ENCODE peak calls at places on chromosome 12, in seven cellular contexts. U is testis, S is colonic mucosa, O is endothelial cell, R is HCT116, T is Caco-2, H is AG04450. N is an unnamed sample.

GRCh38 chr12:95634622-95635621 is 83.6 kb upstream of the USP44 start:
- DNase-seq in U (no peak), S (peak; percentile 84), O (no peak), R (no peak), T (no peak), H (peak; percentile 82), N (no peak)

GRCh38 chr12:109872-110271 is 43.3 kb downstream of the IQSEC3 start:
- DNase-seq in U (no peak), S (no peak), O (no peak), R (no peak), T (no peak), H (no peak), N (no peak)

GRCh38 chr12:43057561-43057960 is 468.0 kb upstream of the PRICKLE1 start:
- DNase-seq in U (no peak), S (no peak), O (no peak), R (no peak), T (no peak), H (no peak), N (no peak)

GRCh38 chr12:101743242-101743641 is 4.0 kb upstream of the SYCP3 start:
- DNase-seq in U (no peak), S (no peak), O (no peak), R (no peak), T (no peak), H (no peak), N (no peak)

GRCh38 chr12:125549836-125550235 is 484.6 kb downstream of the AACS start:
- DNase-seq in U (no peak), S (no peak), O (peak; percentile 46), R (no peak), T (no peak), H (no peak), N (no peak)

GRCh38 chr12:93219947-93220346 is 157.8 kb upstream of the NUDT4 start:
- DNase-seq in U (no peak), S (no peak), O (no peak), R (no peak), T (no peak), H (no peak), N (no peak)

GRCh38 chr12:27550653-27550975 is 26.6 kb downstream of the PPFIBP1 start:
- DNase-seq in U (no peak), S (no peak), O (no peak), R (no peak), T (no peak), H (no peak), N (no peak)

GRCh38 chr12:95623554-95624170 is 72.4 kb upstream of the USP44 start:
- DNase-seq in U (peak; percentile 84), S (peak; percentile 71), O (peak; percentile 75), R (peak; percentile 66), T (peak; percentile 78), H (peak; percentile 78), N (peak; percentile 64)

GRCh38 chr12:76375939-76376338 is 27.7 kb upstream of the BBS10 start:
- DNase-seq in U (no peak), S (no peak), O (no peak), R (no peak), T (no peak), H (no peak), N (no peak)

GRCh38 chr12:131915000-131915689 is 13.9 kb upstream of the PUS1 start:
- DNase-seq in U (no peak), S (no peak), O (no peak), R (no peak), T (no peak), H (no peak), N (no peak)

GRCh38 chr12:111812881-111813741 is 28.9 kb upstream of the MAPKAPK5 start:
- DNase-seq in U (peak; percentile 91), S (peak; percentile 80), O (peak; percentile 71), R (peak; percentile 76), T (peak; percentile 76), H (peak; percentile 51), N (peak; percentile 86)

GRCh38 chr12:64729909-64730584 is 29.2 kb downstream of the GNS start:
- DNase-seq in U (no peak), S (no peak), O (no peak), R (no peak), T (no peak), H (no peak), N (peak; percentile 20)

GRCh38 chr12:80101126-80101525 is 1.8 kb downstream of the OTOGL start:
- DNase-seq in U (no peak), S (no peak), O (no peak), R (no peak), T (no peak), H (no peak), N (no peak)

GRCh38 chr12:51907083-51907863 is at the start of gene ACVRL1:
- DNase-seq in U (peak; percentile 32), S (peak; percentile 60), O (peak; percentile 39), R (no peak), T (peak; percentile 19), H (no peak), N (no peak)

GRCh38 chr12:43255642-43256041 is 296.4 kb downstream of the ADAMTS20 start:
- DNase-seq in U (no peak), S (no peak), O (no peak), R (no peak), T (no peak), H (no peak), N (no peak)

GRCh38 chr12:127620956-127621355 is 646.0 kb upstream of the TMEM132C start:
- DNase-seq in U (no peak), S (no peak), O (no peak), R (no peak), T (no peak), H (no peak), N (no peak)

GRCh38 chr12:85445060-85445938 is 165.3 kb downstream of the ALX1 start:
- DNase-seq in U (no peak), S (peak; percentile 51), O (no peak), R (no peak), T (peak; percentile 53), H (no peak), N (no peak)

GRCh38 chr12:49789992-49790391 is 38.2 kb downstream of the NCKAP5L start:
- DNase-seq in U (no peak), S (no peak), O (peak; percentile 46), R (no peak), T (no peak), H (no peak), N (no peak)
- TF ChIP-seq CTCF in U (no peak), S (no peak), O (peak; percentile 65), R (peak; percentile 26), T (peak; percentile 37), H (no peak), N (no peak)

DNA sequence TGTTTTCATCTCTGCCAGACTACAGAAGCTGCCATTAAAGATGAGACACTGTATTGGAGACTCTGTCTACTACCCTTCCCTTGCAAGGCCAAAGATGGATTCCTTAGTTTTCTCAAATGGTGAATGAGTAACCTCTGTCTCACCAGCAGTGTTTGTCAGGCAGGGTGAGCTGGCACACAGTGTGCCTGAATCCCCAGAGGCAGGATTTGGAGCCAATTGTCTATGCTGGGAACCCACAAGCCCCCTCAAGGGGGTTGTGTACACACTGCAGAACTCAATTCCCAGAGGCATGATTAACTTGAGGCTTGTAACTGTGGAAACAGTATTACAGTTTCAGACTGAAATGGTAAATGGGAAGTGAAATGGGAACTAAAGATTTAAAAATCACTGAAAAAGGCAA is 136.8 kb upstream of the PTPRB start:
- DNase-seq in U (no peak), S (no peak), O (no peak), R (no peak), T (no peak), H (no peak), N (no peak)
- TF ChIP-seq CTCF in U (no peak), S (no peak), O (no peak), R (no peak), T (no peak), H (no peak), N (no peak)

DNA sequence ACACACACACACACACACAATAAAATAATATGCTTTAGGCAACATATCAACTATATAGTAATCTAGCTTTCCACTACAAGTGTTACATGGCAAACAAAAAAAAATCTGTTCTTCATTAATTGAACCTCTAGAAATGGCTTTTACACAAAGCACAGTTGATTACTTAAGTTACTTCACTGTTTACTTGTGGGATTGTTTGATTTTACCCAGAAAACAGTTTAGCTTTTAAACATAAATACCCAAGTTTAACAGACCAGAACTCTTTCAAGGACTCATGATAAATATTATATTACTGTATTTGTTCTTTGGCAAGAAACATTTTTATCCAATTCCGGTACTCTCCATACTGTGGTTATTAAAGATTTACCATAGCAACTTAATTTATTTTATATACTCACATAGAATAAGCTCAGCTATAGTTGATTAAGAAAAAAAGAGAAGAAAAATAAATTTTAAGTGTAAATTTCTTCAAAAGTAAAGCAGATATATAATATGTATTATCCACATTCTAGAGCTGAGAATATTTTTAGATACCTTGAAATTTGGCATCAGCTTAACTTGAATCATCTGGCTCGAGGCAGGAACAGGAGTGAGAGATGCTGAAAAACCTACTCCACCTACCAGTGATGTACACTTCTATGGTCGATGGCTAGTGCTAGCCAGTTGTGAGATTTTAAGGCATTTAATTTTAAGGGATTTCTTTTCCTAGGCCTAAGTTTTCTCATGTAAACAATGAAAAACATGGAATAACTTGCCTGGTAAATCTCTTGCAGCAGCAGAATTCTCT is 126.0 kb downstream of the BTG1 start:
- DNase-seq in U (no peak), S (no peak), O (no peak), R (no peak), T (no peak), H (no peak), N (no peak)
- TF ChIP-seq CTCF in U (no peak), S (no peak), O (no peak), R (no peak), T (no peak), H (no peak), N (no peak)

GRCh38 chr12:16946691-16947090 is 340.7 kb upstream of the LMO3 start:
- DNase-seq in U (no peak), S (no peak), O (no peak), R (no peak), T (no peak), H (no peak), N (no peak)

GRCh38 chr12:16949351-16949750 is 343.4 kb upstream of the LMO3 start:
- DNase-seq in U (no peak), S (no peak), O (no peak), R (no peak), T (no peak), H (no peak), N (no peak)

GRCh38 chr12:16955083-16955657 is 349.2 kb upstream of the LMO3 start:
- DNase-seq in U (no peak), S (no peak), O (no peak), R (no peak), T (no peak), H (no peak), N (no peak)

DNA sequence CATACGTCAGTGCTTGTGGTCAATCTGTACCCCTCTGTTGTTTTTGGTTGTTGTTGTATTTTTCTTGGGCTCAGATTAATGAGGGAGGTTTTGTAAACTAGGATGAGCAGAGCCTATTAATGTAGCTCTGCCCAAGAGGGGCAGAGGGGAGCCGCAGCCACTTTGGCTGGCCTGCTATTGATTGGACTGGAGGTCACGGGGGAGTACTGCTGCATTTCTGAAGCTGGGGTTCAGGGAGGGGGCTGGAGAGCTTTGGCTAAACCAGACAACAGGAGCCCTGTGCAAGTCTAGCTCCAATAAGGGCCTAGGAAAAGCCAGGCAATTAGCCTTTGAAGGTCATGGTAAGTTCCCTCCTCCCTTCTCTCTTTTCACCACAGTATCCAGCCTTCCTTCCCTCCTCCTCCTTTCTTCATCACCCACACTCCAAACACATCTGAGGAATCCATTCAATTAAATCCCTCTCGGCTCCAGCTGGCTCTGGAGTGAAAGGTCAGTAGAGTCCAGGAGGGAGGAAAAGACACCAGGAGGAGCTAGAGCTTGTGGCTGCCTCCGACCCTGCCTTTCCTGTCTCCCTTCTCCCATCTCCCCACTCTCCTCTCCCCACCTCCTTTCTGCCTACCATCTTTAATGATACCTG is 344.2 kb upstream of the LMO3 start:
- DNase-seq in U (no peak), S (no peak), O (peak; percentile 7), R (no peak), T (no peak), H (no peak), N (no peak)
- TF ChIP-seq CTCF in U (no peak), S (no peak), O (no peak), R (no peak), T (no peak), H (no peak), N (no peak)

GRCh38 chr12:13135336-13136178 is 32.1 kb upstream of the GSG1 start:
- DNase-seq in U (peak; percentile 81), S (no peak), O (no peak), R (peak; percentile 47), T (peak; percentile 89), H (peak; percentile 16), N (no peak)
- TF ChIP-seq CTCF in U (no peak), S (no peak), O (no peak), R (peak; percentile 19), T (peak; percentile 21), H (peak; percentile 27), N (no peak)

N was measured in GM10248.